ENCODE peak calls at places on chromosomes 12 and 14, in seven cellular contexts. V is testis, O is fibroblast of lung, H is right atrium auricular region, N is GM12864, P is AG04449, A is psoas muscle. F is an unnamed sample.

GRCh38 chr14:43872752-43873655 is 634.1 kb downstream of the FSCB start:
- DNase-seq in V (no peak), O (no peak), A (no peak), H (no peak), N (no peak), P (no peak), F (no peak)

GRCh38 chr12:48001426-48002178 is 2.7 kb downstream of the COL2A1 start:
- DNase-seq in O (peak; percentile 24), H (no peak), V (no peak), N (no peak), P (no peak), A (peak; percentile 55), F (no peak)

GRCh38 chr12:442235-442884 is 17.4 kb upstream of the B4GALNT3 start:
- DNase-seq in V (peak; percentile 72), N (no peak), P (no peak), H (peak; percentile 71), A (no peak), O (peak; percentile 55), F (no peak)

GRCh38 chr12:3380200-3381020 is 110.6 kb upstream of the PRMT8 start:
- DNase-seq in A (no peak), V (peak; percentile 64), O (no peak), N (no peak), H (peak; percentile 60), P (no peak), F (no peak)

GRCh38 chr14:56271988-56272387 is 153.8 kb downstream of the PELI2 start:
- DNase-seq in O (no peak), A (no peak), N (no peak), V (no peak), P (peak; percentile 56), H (no peak), F (peak; percentile 22)

GRCh38 chr14:22996823-22997301 is 13.1 kb downstream of the C14orf93 start:
- DNase-seq in N (no peak), H (no peak), O (no peak), V (no peak), A (no peak), P (no peak), F (no peak)

GRCh38 chr14:70073924-70074566 is 114.7 kb downstream of the SLC8A3 start:
- DNase-seq in A (peak; percentile 43), H (peak; percentile 63), P (no peak), V (peak; percentile 83), N (peak; percentile 37), O (peak; percentile 70), F (no peak)

GRCh38 chr12:121776190-121777098 is 17.0 kb downstream of the RHOF start:
- DNase-seq in V (peak; percentile 84), A (peak; percentile 84), H (peak; percentile 78), P (no peak), N (no peak), O (peak; percentile 57), F (no peak)

GRCh38 chr12:32583535-32583934 is 95.6 kb upstream of the DNM1L start:
- DNase-seq in A (no peak), P (no peak), V (no peak), O (peak; percentile 70), H (no peak), N (no peak), F (no peak)

GRCh38 chr14:68020999-68021663 is 201.6 kb downstream of the RAD51B start:
- DNase-seq in O (no peak), A (no peak), V (no peak), N (no peak), H (no peak), P (no peak), F (no peak)

GRCh38 chr14:89304972-89305703 is 111.9 kb downstream of the FOXN3 start:
- DNase-seq in H (peak; percentile 67), O (peak; percentile 87), A (peak; percentile 44), P (no peak), V (no peak), N (peak; percentile 78), F (no peak)

GRCh38 chr12:12891646-12892355 is 439 bp downstream of the GPRC5A start:
- DNase-seq in V (no peak), H (no peak), A (no peak), N (no peak), O (no peak), P (no peak), F (no peak)

GRCh38 chr14:100554082-100554677 is 33.0 kb downstream of the BEGAIN start:
- DNase-seq in N (no peak), V (peak; percentile 76), A (peak; percentile 63), H (peak; percentile 81), P (no peak), O (no peak), F (no peak)

GRCh38 chr12:75809745-75810144 is 221.8 kb downstream of the PHLDA1 start:
- DNase-seq in H (no peak), O (no peak), P (no peak), N (no peak), A (no peak), V (no peak), F (no peak)

GRCh38 chr14:24483604-24484252 is 24.3 kb downstream of the CMA1 start:
- DNase-seq in N (no peak), P (no peak), V (no peak), A (no peak), H (no peak), O (peak; percentile 42), F (no peak)

GRCh38 chr12:74816398-74817175 is 279.0 kb downstream of the ATXN7L3B start:
- DNase-seq in H (no peak), N (no peak), P (no peak), O (no peak), V (no peak), A (no peak), F (no peak)

GRCh38 chr12:3987571-3987970 is 114.4 kb upstream of the PARP11 start:
- DNase-seq in O (no peak), P (no peak), H (no peak), V (no peak), A (no peak), N (no peak), F (no peak)

GRCh38 chr12:127306604-127307215 is 960.3 kb upstream of the TMEM132C start:
- DNase-seq in P (no peak), O (no peak), V (no peak), A (no peak), N (no peak), H (no peak), F (peak; percentile 43)

GRCh38 chr14:92328664-92329255 is 5.8 kb downstream of the SLC24A4 start:
- DNase-seq in V (no peak), O (no peak), P (no peak), N (no peak), H (no peak), A (no peak), F (no peak)
- TF ChIP-seq CTCF in V (no peak), O (no peak), P (no peak), N (peak; percentile 27), H (no peak), A (no peak), F (no peak)

DNA sequence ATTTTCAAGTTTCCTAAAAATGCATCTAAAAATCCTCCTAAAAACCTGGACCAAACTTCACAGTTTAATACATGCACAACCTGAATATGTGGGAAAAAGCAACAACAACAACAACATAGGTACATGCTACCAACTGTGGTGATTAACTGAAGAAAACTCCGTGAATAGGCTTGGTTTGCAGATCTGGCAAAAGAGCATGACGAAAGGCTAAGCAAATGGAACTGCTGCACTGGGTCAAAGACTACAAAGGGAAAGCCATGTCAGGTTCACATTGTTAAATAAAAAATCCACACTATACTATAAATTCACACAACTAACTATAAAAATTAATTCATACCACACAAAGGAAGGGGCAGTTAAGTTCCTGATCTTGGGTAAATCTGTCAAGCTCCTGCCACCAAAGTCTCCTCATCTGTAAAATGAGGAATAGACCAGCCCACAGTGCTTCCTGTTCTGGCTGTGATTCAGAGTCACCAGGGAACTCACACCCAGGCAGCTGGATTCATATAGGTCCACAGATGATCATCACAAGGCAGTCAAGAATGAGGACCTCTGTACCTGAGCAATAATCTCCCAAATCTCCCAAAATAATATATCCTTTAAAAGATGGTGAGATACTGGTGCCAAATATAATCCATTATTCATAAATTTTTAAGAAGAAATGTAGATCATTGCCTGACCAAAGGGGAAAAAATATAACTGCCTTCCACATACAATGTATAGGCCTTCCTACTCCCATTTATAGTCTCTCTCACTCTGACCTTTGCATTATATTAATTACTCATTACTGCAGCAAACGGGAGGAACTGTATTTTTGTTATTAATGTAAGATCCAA is 7.0 kb downstream of the CORO1C start:
- DNase-seq in N (no peak), A (no peak), O (no peak), H (no peak), V (no peak), P (no peak), F (no peak)
- H3K4me3 ChIP-seq in N (no peak overlapping the region), A (peak overlapping the region; percentile 4), O (no peak overlapping the region), H (no peak overlapping the region), V (no peak overlapping the region), P (no peak overlapping the region), F (no peak overlapping the region)

DNA sequence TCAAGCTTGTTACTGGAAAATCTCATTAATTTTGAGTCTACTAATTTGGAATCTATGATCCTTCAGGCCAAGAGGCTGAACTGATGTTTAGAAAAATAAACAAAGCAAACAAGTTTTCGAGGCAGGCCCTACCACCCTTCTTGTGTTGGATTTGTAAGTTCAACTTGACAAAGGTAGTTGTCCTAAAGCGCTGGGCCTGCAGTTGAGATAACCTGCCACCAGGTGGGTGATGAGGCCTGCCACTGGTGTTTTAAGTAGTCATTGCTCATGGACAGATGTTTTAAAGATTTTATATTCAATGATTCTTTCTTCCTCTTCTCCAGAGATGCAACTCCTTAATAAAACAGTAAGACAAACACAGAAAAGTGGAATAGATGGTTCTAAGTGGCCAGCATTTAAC is 19.4 kb downstream of the ACVRL1 start:
- DNase-seq in H (no peak), N (no peak), A (no peak), V (no peak), O (peak; percentile 38), P (no peak), F (no peak)
- TF ChIP-seq CTCF in H (peak; percentile 53), N (peak; percentile 68), A (peak; percentile 32), V (no peak), O (peak; percentile 35), P (peak; percentile 7), F (peak; percentile 44)

GRCh38 chr12:49201595-49202295 is 12.9 kb upstream of the TUBA1A start:
- DNase-seq in O (peak; percentile 49), H (peak; percentile 57), P (no peak), N (no peak), V (no peak), A (no peak), F (no peak)

GRCh38 chr12:49195734-49196133 is 6.9 kb upstream of the TUBA1A start:
- DNase-seq in N (no peak), A (no peak), V (no peak), H (no peak), P (no peak), O (no peak), F (no peak)

GRCh38 chr12:49200882-49201594 is 12.2 kb upstream of the TUBA1A start:
- DNase-seq in P (no peak), N (no peak), A (no peak), O (peak; percentile 90), H (no peak), V (no peak), F (peak; percentile 69)

DNA sequence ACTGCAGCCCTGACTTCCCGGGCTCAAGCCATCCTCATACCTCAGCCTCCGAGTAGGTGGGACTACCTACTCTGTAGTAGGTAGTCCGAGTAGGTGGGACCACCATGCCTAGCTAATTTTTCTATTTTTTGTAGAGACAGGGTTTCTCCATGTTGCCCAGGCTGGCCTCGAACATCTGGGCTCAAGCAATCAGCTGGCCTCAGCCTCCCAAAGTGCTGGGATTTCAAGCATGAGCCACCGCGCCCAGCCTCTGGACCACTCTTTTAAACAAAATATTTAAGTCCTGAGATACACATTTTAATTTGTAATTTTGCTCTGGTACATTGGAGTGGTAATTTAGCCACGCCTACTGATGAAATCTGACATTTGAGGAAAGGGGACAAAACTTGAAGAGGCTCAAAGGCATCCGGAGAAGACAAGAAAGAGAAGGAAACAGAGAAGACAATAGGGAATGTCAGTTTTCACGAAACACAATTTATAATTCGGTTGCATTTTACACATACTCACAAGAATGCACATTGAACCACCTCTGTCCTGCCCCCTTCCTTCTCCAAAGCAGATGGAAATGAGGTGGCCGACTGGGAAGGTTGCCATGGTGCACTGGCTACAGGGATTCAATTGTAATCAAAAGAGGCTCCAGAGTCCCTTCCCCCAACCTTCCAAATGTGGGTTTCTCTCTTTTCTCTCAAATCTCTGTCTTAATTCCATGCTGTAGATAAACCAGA is 9.7 kb upstream of the TUBA1A start:
- DNase-seq in N (no peak), O (peak; percentile 81), P (no peak), V (no peak), A (peak; percentile 28), H (peak; percentile 56), F (no peak)
- H3K4me3 ChIP-seq in N (no peak overlapping the region), O (no peak overlapping the region), P (no peak overlapping the region), V (no peak overlapping the region), A (no peak overlapping the region), H (no peak overlapping the region), F (no peak overlapping the region)

F was measured in BJ.